ENCODE peak calls at places on chromosome 17, in seven cellular contexts. V is upper lobe of left lung, B is colonic mucosa, R is SK-N-SH, C is right atrium auricular region, P is heart left ventricle, F is psoas muscle. J is an unnamed sample.

GRCh38 chr17:65228734-65229390 is 91.7 kb downstream of the RGS9 start:
- DNase-seq in V (no peak), B (no peak), R (peak; percentile 90), C (no peak), P (no peak), F (no peak), J (no peak)

GRCh38 chr17:42424991-42425610 is 2.0 kb upstream of the CAVIN1 start:
- DNase-seq in V (no peak), B (no peak), R (no peak), C (no peak), P (no peak), F (no peak), J (no peak)

GRCh38 chr17:29593546-29594440 is 861 bp downstream of the ANKRD13B start:
- DNase-seq in V (no peak), B (no peak), R (no peak), C (no peak), P (peak; percentile 41), F (no peak), J (no peak)

GRCh38 chr17:78429618-78429995 is 51.2 kb downstream of the PGS1 start:
- DNase-seq in V (no peak), B (no peak), R (no peak), C (no peak), P (no peak), F (no peak), J (no peak)

GRCh38 chr17:32813021-32813420 is 63.9 kb downstream of the MYO1D start:
- DNase-seq in V (no peak), B (no peak), R (no peak), C (no peak), P (no peak), F (no peak), J (no peak)

GRCh38 chr17:73090396-73091202 is 1.9 kb downstream of the SLC39A11 start:
- DNase-seq in V (no peak), B (no peak), R (no peak), C (no peak), P (no peak), F (no peak), J (no peak)

GRCh38 chr17:1720856-1721386 is 3.6 kb upstream of the WDR81 start:
- DNase-seq in V (no peak), B (peak; percentile 81), R (no peak), C (peak; percentile 86), P (peak; percentile 65), F (peak; percentile 72), J (peak; percentile 59)

GRCh38 chr17:7695586-7695985 is 7.3 kb downstream of the WRAP53 start:
- DNase-seq in V (no peak), B (no peak), R (no peak), C (no peak), P (no peak), F (no peak), J (no peak)

GRCh38 chr17:64054304-64054703 is 33.9 kb upstream of the ICAM2 start:
- DNase-seq in V (peak; percentile 51), B (no peak), R (no peak), C (no peak), P (no peak), F (no peak), J (no peak)

GRCh38 chr17:75596320-75597087 is 8.9 kb downstream of the MYO15B start:
- DNase-seq in V (no peak), B (no peak), R (no peak), C (no peak), P (no peak), F (no peak), J (no peak)

GRCh38 chr17:3551189-3551588 is 6.4 kb downstream of the TRPV3 start:
- DNase-seq in V (no peak), B (peak; percentile 60), R (no peak), C (no peak), P (no peak), F (no peak), J (no peak)

GRCh38 chr17:28885951-28886350 is 11.6 kb downstream of the FLOT2 start:
- DNase-seq in V (peak; percentile 60), B (no peak), R (no peak), C (no peak), P (no peak), F (no peak), J (no peak)

GRCh38 chr17:81018044-81018802 is 16.7 kb upstream of the BAIAP2 start:
- DNase-seq in V (peak; percentile 32), B (peak; percentile 69), R (no peak), C (no peak), P (peak; percentile 40), F (peak; percentile 50), J (peak; percentile 74)

GRCh38 chr17:78387982-78388941 is 9.8 kb downstream of the PGS1 start:
- DNase-seq in V (no peak), B (no peak), R (no peak), C (no peak), P (peak; percentile 64), F (no peak), J (no peak)

DNA sequence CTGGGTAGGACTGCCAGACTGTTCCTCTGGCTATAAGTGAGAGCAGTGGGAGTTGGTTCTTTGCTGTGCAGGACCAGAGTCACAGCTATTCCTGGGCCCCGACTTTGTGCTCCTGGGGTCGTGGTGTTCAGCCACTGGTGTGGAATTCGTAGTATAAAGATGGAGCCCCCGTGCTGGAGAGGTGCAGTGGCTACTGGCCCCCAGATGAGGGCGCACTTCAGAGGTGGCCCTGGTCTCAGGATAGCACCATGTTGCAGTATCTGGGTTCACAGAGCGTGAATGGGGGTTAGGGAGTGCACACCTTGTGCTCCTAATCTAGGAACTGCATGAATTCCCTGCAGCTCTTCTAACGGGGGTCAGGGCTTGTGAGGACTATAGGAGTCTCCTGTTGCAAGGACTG is 21.1 kb downstream of the TANC2 start:
- DNase-seq in V (no peak), B (no peak), R (peak; percentile 18), C (no peak), P (no peak), F (no peak), J (no peak)
- TF ChIP-seq CTCF in V (no peak), B (no peak), R (peak; percentile 55), C (no peak), P (no peak), F (no peak), J (no peak)

DNA sequence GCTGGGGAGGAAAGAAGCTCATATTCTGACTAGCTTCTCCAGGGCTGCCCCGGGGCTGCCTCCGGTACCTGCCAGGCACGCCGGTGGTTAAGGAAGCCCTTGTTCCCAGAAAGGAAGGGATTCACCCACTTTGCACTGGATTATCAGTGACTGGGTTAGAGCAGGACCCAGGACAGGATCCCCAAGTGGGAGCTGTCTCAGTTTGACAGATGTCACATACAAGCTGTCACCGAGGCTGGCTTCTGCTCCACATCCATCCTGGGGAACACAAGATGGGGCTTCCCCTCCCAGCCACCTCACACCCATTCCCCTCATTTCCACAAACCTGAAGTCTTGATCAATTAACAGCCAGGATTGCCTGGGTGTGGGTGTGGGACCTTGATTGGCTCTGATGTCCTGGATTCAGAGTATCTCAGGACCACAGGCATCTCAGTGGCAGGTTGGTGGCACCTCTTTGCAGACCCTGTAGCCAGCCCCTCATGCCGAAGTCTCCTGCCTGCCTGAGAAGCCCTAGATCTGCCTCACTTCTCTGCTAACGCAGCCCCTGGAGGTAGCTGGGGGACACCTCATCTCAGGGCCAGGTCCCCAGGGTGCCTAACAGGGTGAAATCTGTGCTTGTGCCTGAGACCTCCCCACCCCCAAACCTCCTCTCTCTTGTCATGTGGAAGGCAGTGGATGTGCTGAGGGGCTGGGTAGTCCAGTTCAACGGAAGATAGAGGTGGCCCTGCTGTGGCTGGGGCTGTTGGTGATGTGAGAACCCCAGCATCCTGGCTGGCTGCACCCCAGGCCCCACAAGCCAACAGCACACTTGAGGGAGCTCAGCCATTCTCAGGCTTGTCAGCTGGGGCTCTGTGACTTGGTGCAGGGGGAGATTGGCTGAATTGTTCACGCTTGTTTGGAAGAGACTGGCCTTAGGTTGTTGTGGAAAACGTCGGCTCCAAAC is 1.4 kb downstream of the CACNG5 start:
- DNase-seq in V (no peak), B (no peak), R (no peak), C (no peak), P (no peak), F (no peak), J (no peak)
- H3K9me3 ChIP-seq in V (no peaks in the 10 kb centered on the region), B (no peaks in the 10 kb centered on the region), R (no peaks in the 10 kb centered on the region), C (no peaks in the 10 kb centered on the region), P (no peaks in the 10 kb centered on the region), F (no peaks in the 10 kb centered on the region), J (no peaks in the 10 kb centered on the region)

GRCh38 chr17:18380471-18381157 is 3.0 kb downstream of the EVPLL start:
- DNase-seq in V (no peak), B (no peak), R (no peak), C (no peak), P (no peak), F (peak; percentile 49), J (no peak)

GRCh38 chr17:18374216-18374615 is 3.4 kb upstream of the EVPLL start:
- DNase-seq in V (no peak), B (no peak), R (no peak), C (no peak), P (no peak), F (no peak), J (no peak)

GRCh38 chr17:18379246-18380146 is 1.9 kb downstream of the EVPLL start:
- DNase-seq in V (no peak), B (no peak), R (peak; percentile 49), C (no peak), P (no peak), F (peak; percentile 36), J (no peak)

GRCh38 chr17:18378205-18378505 is 577 bp downstream of the EVPLL start:
- DNase-seq in V (no peak), B (no peak), R (no peak), C (no peak), P (no peak), F (no peak), J (no peak)

GRCh38 chr17:18377437-18378204 is at the start of gene EVPLL:
- DNase-seq in V (peak; percentile 87), B (peak; percentile 81), R (peak; percentile 47), C (peak; percentile 59), P (no peak), F (peak; percentile 60), J (no peak)
- TF ChIP-seq CTCF in V (no peak), B (no peak), R (no peak), C (no peak), P (no peak), F (no peak), J (no peak)

GRCh38 chr17:69947027-69947759 is 127.8 kb upstream of the KCNJ16 start:
- DNase-seq in V (no peak), B (no peak), R (no peak), C (no peak), P (no peak), F (no peak), J (no peak)

GRCh38 chr17:69945698-69946185 is 129.3 kb upstream of the KCNJ16 start:
- DNase-seq in V (no peak), B (no peak), R (no peak), C (no peak), P (no peak), F (no peak), J (no peak)

GRCh38 chr17:69948406-69948805 is 126.6 kb upstream of the KCNJ16 start:
- DNase-seq in V (no peak), B (no peak), R (no peak), C (no peak), P (no peak), F (no peak), J (no peak)

GRCh38 chr17:69951058-69951457 is 124.0 kb upstream of the KCNJ16 start:
- DNase-seq in V (no peak), B (no peak), R (no peak), C (no peak), P (no peak), F (no peak), J (no peak)

DNA sequence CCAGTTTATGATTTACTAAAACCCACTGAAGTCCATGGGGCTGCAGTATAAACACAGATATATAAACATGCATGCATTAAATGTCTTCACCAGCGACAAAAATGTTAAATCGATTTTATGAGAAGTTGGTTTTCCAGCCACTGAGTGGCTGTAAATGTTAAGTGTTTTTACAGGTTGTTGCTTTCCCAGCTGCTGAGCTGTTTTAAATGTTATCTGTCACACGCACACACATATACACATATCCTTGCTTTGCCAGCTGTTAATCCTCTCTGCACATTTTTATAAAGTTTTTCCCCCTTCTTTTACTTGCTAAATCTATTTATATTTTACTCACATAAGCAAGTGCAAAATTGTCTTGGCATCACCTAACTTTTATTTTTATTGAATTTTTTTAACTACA is 125.1 kb upstream of the KCNJ16 start:
- DNase-seq in V (no peak), B (no peak), R (no peak), C (no peak), P (no peak), F (no peak), J (no peak)
- H3K9me3 ChIP-seq in V (no peaks in the 10 kb centered on the region), B (no peaks in the 10 kb centered on the region), R (no peaks in the 10 kb centered on the region), C (no peaks in the 10 kb centered on the region), P (no peaks in the 10 kb centered on the region), F (no peaks in the 10 kb centered on the region), J (no peaks in the 10 kb centered on the region)